ENCODE peak calls at places on chromosome 22, in nine cellular contexts. K, B, H, Z, V, D, U, I and C are unnamed samples.
A peak's percentile ranks its signal among the peaks of the same experiment; 100 is the strongest.

GRCh38 chr22:44891293-44891747 is 118.5 kb downstream of the PHF21B start:
- DNase-seq in K (no peak), B (no peak), H (no peak), Z (no peak), V (no peak), D (no peak), U (no peak), I (no peak), C (no peak)

GRCh38 chr22:22978637-22979036 is 91.0 kb downstream of the IGLL5 start:
- DNase-seq in K (no peak), B (no peak), H (no peak), Z (no peak), V (no peak), D (no peak), U (no peak), I (no peak), C (no peak)

GRCh38 chr22:39729141-39729934 is 158.8 kb downstream of the CACNA1I start:
- DNase-seq in K (no peak), B (no peak), H (no peak), Z (no peak), V (no peak), D (no peak), U (no peak), I (no peak), C (no peak)

GRCh38 chr22:41481131-41481830 is 12.4 kb downstream of the ACO2 start:
- DNase-seq in K (no peak), B (peak; percentile 12), H (no peak), Z (peak; percentile 46), V (no peak), D (no peak), U (no peak), I (no peak), C (no peak)

GRCh38 chr22:31100762-31101525 is 6.4 kb downstream of the SELENOM start:
- DNase-seq in K (no peak), B (no peak), H (no peak), Z (no peak), V (no peak), D (no peak), U (no peak), I (no peak), C (no peak)

GRCh38 chr22:41813726-41814410 is 13.4 kb downstream of the CCDC134 start:
- DNase-seq in K (no peak), B (no peak), H (no peak), Z (no peak), V (no peak), D (no peak), U (no peak), I (no peak), C (no peak)

GRCh38 chr22:18035740-18036139 is 11.4 kb upstream of the MICAL3 start:
- DNase-seq in K (no peak), B (no peak), H (peak; percentile 84), Z (no peak), V (peak; percentile 40), D (no peak), U (peak; percentile 91), I (no peak), C (no peak)

GRCh38 chr22:30202531-30203006 is 44.0 kb downstream of the LIF start:
- DNase-seq in K (no peak), B (no peak), H (no peak), Z (no peak), V (peak; percentile 70), D (no peak), U (no peak), I (no peak), C (no peak)

GRCh38 chr22:37514526-37515051 is 4.6 kb downstream of the CARD10 start:
- DNase-seq in K (no peak), B (no peak), H (no peak), Z (no peak), V (no peak), D (no peak), U (no peak), I (no peak), C (no peak)

GRCh38 chr22:37508431-37508963 is 10.7 kb downstream of the CARD10 start:
- DNase-seq in K (no peak), B (no peak), H (no peak), Z (peak; percentile 61), V (no peak), D (no peak), U (no peak), I (no peak), C (no peak)

GRCh38 chr22:48464246-48464645 is 1363.4 kb downstream of the BRD1 start:
- DNase-seq in K (no peak), B (no peak), H (no peak), Z (no peak), V (no peak), D (no peak), U (no peak), I (no peak), C (no peak)

GRCh38 chr22:20117656-20118571 is 888 bp upstream of the TRMT2A start:
- DNase-seq in K (no peak), B (peak; percentile 6), H (no peak), Z (no peak), V (no peak), D (no peak), U (no peak), I (peak; percentile 55), C (no peak)

GRCh38 chr22:30606455-30607299 is at the start of gene TCN2:
- DNase-seq in K (no peak), B (peak; percentile 68), H (peak; percentile 54), Z (peak; percentile 72), V (peak; percentile 15), D (peak; percentile 21), U (peak; percentile 58), I (no peak), C (no peak)

GRCh38 chr22:37229805-37230672 is 14.0 kb downstream of the RAC2 start:
- DNase-seq in K (no peak), B (peak; percentile 43), H (peak; percentile 80), Z (peak; percentile 48), V (no peak), D (peak; percentile 72), U (no peak), I (peak; percentile 89), C (peak; percentile 73)

GRCh38 chr22:34067031-34067430 is 146.8 kb upstream of the LARGE1 start:
- DNase-seq in K (no peak), B (no peak), H (no peak), Z (no peak), V (no peak), D (no peak), U (no peak), I (no peak), C (no peak)

GRCh38 chr22:20463324-20464095 is 25.9 kb upstream of the SCARF2 start:
- DNase-seq in K (no peak), B (no peak), H (no peak), Z (no peak), V (no peak), D (peak; percentile 86), U (no peak), I (no peak), C (peak; percentile 43)

GRCh38 chr22:37316875-37317371 is 34.6 kb downstream of the CYTH4 start:
- DNase-seq in K (peak; percentile 66), B (peak; percentile 77), H (peak; percentile 74), Z (peak; percentile 74), V (peak; percentile 88), D (peak; percentile 58), U (peak; percentile 51), I (peak; percentile 54), C (peak; percentile 41)

GRCh38 chr22:46119729-46120419 is 30.5 kb upstream of the PPARA start:
- DNase-seq in K (peak; percentile 46), B (peak; percentile 54), H (no peak), Z (peak; percentile 67), V (no peak), D (no peak), U (no peak), I (no peak), C (no peak)

GRCh38 chr22:41491379-41492100 is 22.6 kb downstream of the ACO2 start:
- DNase-seq in K (no peak), B (no peak), H (no peak), Z (no peak), V (no peak), D (no peak), U (no peak), I (no peak), C (no peak)

GRCh38 chr22:21624120-21624879 is 5.5 kb downstream of the YDJC start:
- DNase-seq in K (no peak), B (no peak), H (no peak), Z (no peak), V (no peak), D (peak; percentile 27), U (no peak), I (no peak), C (no peak)

GRCh38 chr22:26502688-26503561 is 9.3 kb downstream of the TFIP11 start:
- DNase-seq in K (no peak), B (peak; percentile 34), H (no peak), Z (peak; percentile 29), V (no peak), D (peak; percentile 84), U (peak; percentile 51), I (peak; percentile 56), C (peak; percentile 64)

GRCh38 chr22:42039271-42039670 is 31.3 kb downstream of the NAGA start:
- DNase-seq in K (no peak), B (no peak), H (no peak), Z (no peak), V (no peak), D (no peak), U (no peak), I (no peak), C (no peak)

GRCh38 chr22:29442976-29443375 is 4.6 kb downstream of the RFPL1 start:
- DNase-seq in K (no peak), B (no peak), H (no peak), Z (no peak), V (no peak), D (no peak), U (no peak), I (no peak), C (no peak)

GRCh38 chr22:42799462-42800405 is 57.3 kb downstream of the ARFGAP3 start:
- DNase-seq in K (no peak), B (no peak), H (no peak), Z (no peak), V (no peak), D (no peak), U (peak; percentile 91), I (no peak), C (no peak)

GRCh38 chr22:46815896-46816721 is 53.7 kb downstream of the TBC1D22A start:
- DNase-seq in K (no peak), B (no peak), H (peak; percentile 57), Z (no peak), V (no peak), D (peak; percentile 3), U (peak; percentile 16), I (no peak), C (no peak)

GRCh38 chr22:44718418-44718817 is 16.4 kb downstream of the PRR5 start:
- DNase-seq in K (no peak), B (no peak), H (no peak), Z (no peak), V (no peak), D (no peak), U (no peak), I (no peak), C (no peak)

GRCh38 chr22:39534591-39535301 is 2.2 kb upstream of the RPS19BP1 start:
- DNase-seq in K (no peak), B (peak; percentile 54), H (peak; percentile 50), Z (peak; percentile 84), V (peak; percentile 79), D (peak; percentile 36), U (peak; percentile 32), I (peak; percentile 78), C (peak; percentile 61)

GRCh38 chr22:22681221-22681739 is 36.9 kb downstream of the GGTLC2 start:
- DNase-seq in K (no peak), B (peak; percentile 14), H (peak; percentile 11), Z (no peak), V (no peak), D (no peak), U (no peak), I (no peak), C (no peak)

GRCh38 chr22:37206118-37206840 is 6.0 kb downstream of the SSTR3 start:
- DNase-seq in K (no peak), B (no peak), H (no peak), Z (no peak), V (no peak), D (no peak), U (no peak), I (no peak), C (no peak)

GRCh38 chr22:30890689-30891442 is 77.7 kb downstream of the MORC2 start:
- DNase-seq in K (no peak), B (peak; percentile 23), H (peak; percentile 13), Z (peak; percentile 28), V (peak; percentile 6), D (no peak), U (no peak), I (no peak), C (no peak)

GRCh38 chr22:18984564-18984963 is 48.5 kb upstream of the PRODH start:
- DNase-seq in K (no peak), B (no peak), H (no peak), Z (no peak), V (no peak), D (no peak), U (no peak), I (no peak), C (no peak)